ENCODE peak calls at places on chromosome 15, in nine cellular contexts. One of them, this sample, is unnamed.
A peak's percentile ranks its signal among the peaks of the same experiment; 100 is the strongest.

GRCh38 chr15:63023351-63023945 is 19.1 kb upstream of the TPM1 start:
- DNase-seq in natural killer cell: no peak
- DNase-seq in ACHN: no peak
- DNase-seq in iris pigment epithelial cell: peak; percentile 76
- DNase-seq in NCI-H1417: no peak
- DNase-seq in adrenal gland: no peak
- DNase-seq in aorta: peak; percentile 68
- DNase-seq in stimulated activated CD4-positive, alpha-beta T cell treated with anti-CD3 and anti-CD28 coated beads, Interleukin-2, amount 100 ng/mL, for 24 hours: no peak
- DNase-seq in RWPE2: no peak
- DNase-seq in this sample: no peak

GRCh38 chr15:67101981-67102929 is 36.9 kb downstream of the SMAD3 start:
- DNase-seq in natural killer cell: peak; percentile 44
- DNase-seq in iris pigment epithelial cell: peak; percentile 90
- DNase-seq in RWPE2: no peak
- DNase-seq in NCI-H1417: no peak
- DNase-seq in stimulated activated CD4-positive, alpha-beta T cell treated with anti-CD3 and anti-CD28 coated beads, Interleukin-2, amount 100 ng/mL, for 24 hours: peak; percentile 62
- DNase-seq in ACHN: peak; percentile 45
- DNase-seq in aorta: no peak
- DNase-seq in adrenal gland: no peak
- DNase-seq in this sample: no peak

GRCh38 chr15:79007066-79007465 is 62.2 kb upstream of the CTSH start:
- DNase-seq in iris pigment epithelial cell: peak; percentile 50
- DNase-seq in adrenal gland: no peak
- DNase-seq in ACHN: peak; percentile 47
- DNase-seq in natural killer cell: no peak
- DNase-seq in aorta: peak; percentile 67
- DNase-seq in RWPE2: no peak
- DNase-seq in stimulated activated CD4-positive, alpha-beta T cell treated with anti-CD3 and anti-CD28 coated beads, Interleukin-2, amount 100 ng/mL, for 24 hours: no peak
- DNase-seq in NCI-H1417: no peak
- DNase-seq in this sample: no peak

GRCh38 chr15:56832125-56832524 is 86.3 kb upstream of the TCF12 start:
- DNase-seq in stimulated activated CD4-positive, alpha-beta T cell treated with anti-CD3 and anti-CD28 coated beads, Interleukin-2, amount 100 ng/mL, for 24 hours: no peak
- DNase-seq in NCI-H1417: no peak
- DNase-seq in aorta: peak; percentile 73
- DNase-seq in natural killer cell: no peak
- DNase-seq in RWPE2: no peak
- DNase-seq in adrenal gland: peak; percentile 42
- DNase-seq in ACHN: no peak
- DNase-seq in iris pigment epithelial cell: no peak
- DNase-seq in this sample: no peak

GRCh38 chr15:84671211-84671610 is 13.2 kb upstream of the NMB start:
- DNase-seq in RWPE2: no peak
- DNase-seq in adrenal gland: no peak
- DNase-seq in NCI-H1417: no peak
- DNase-seq in ACHN: peak; percentile 35
- DNase-seq in stimulated activated CD4-positive, alpha-beta T cell treated with anti-CD3 and anti-CD28 coated beads, Interleukin-2, amount 100 ng/mL, for 24 hours: no peak
- DNase-seq in natural killer cell: no peak
- DNase-seq in aorta: no peak
- DNase-seq in iris pigment epithelial cell: peak; percentile 93
- DNase-seq in this sample: no peak

GRCh38 chr15:101112336-101113113 is 139.3 kb downstream of the CHSY1 start:
- DNase-seq in NCI-H1417: no peak
- DNase-seq in aorta: no peak
- DNase-seq in RWPE2: peak; percentile 85
- DNase-seq in stimulated activated CD4-positive, alpha-beta T cell treated with anti-CD3 and anti-CD28 coated beads, Interleukin-2, amount 100 ng/mL, for 24 hours: no peak
- DNase-seq in natural killer cell: no peak
- DNase-seq in iris pigment epithelial cell: no peak
- DNase-seq in ACHN: no peak
- DNase-seq in adrenal gland: no peak
- DNase-seq in this sample: no peak

GRCh38 chr15:71275098-71275497 is 159.8 kb downstream of the THSD4 start:
- DNase-seq in adrenal gland: no peak
- DNase-seq in NCI-H1417: no peak
- DNase-seq in aorta: no peak
- DNase-seq in stimulated activated CD4-positive, alpha-beta T cell treated with anti-CD3 and anti-CD28 coated beads, Interleukin-2, amount 100 ng/mL, for 24 hours: no peak
- DNase-seq in natural killer cell: no peak
- DNase-seq in iris pigment epithelial cell: peak; percentile 93
- DNase-seq in ACHN: no peak
- DNase-seq in RWPE2: no peak
- DNase-seq in this sample: no peak

GRCh38 chr15:65787260-65787659 is 4.8 kb downstream of the DENND4A start:
- DNase-seq in iris pigment epithelial cell: no peak
- DNase-seq in NCI-H1417: no peak
- DNase-seq in aorta: no peak
- DNase-seq in adrenal gland: no peak
- DNase-seq in RWPE2: no peak
- DNase-seq in natural killer cell: no peak
- DNase-seq in stimulated activated CD4-positive, alpha-beta T cell treated with anti-CD3 and anti-CD28 coated beads, Interleukin-2, amount 100 ng/mL, for 24 hours: no peak
- DNase-seq in ACHN: no peak
- DNase-seq in this sample: no peak

GRCh38 chr15:68235022-68235421 is 5.5 kb upstream of the CLN6 start:
- DNase-seq in stimulated activated CD4-positive, alpha-beta T cell treated with anti-CD3 and anti-CD28 coated beads, Interleukin-2, amount 100 ng/mL, for 24 hours: no peak
- DNase-seq in RWPE2: no peak
- DNase-seq in iris pigment epithelial cell: no peak
- DNase-seq in aorta: no peak
- DNase-seq in adrenal gland: no peak
- DNase-seq in natural killer cell: no peak
- DNase-seq in NCI-H1417: no peak
- DNase-seq in ACHN: no peak
- DNase-seq in this sample: no peak

GRCh38 chr15:35980719-35981118 is 434.8 kb upstream of the DPH6 start:
- DNase-seq in iris pigment epithelial cell: peak; percentile 63
- DNase-seq in adrenal gland: no peak
- DNase-seq in natural killer cell: no peak
- DNase-seq in RWPE2: no peak
- DNase-seq in stimulated activated CD4-positive, alpha-beta T cell treated with anti-CD3 and anti-CD28 coated beads, Interleukin-2, amount 100 ng/mL, for 24 hours: no peak
- DNase-seq in NCI-H1417: no peak
- DNase-seq in aorta: no peak
- DNase-seq in ACHN: no peak
- DNase-seq in this sample: peak; percentile 46

This sample was measured in epithelial cell of proximal tubule.